ENCODE peak calls at places on chromosomes 16 and 17, in five cellular contexts. B is stomach; A is transverse colon; L is neuronal stem cell; I is CD4-positive, CD25-positive, alpha-beta regulatory T cell. D is an unnamed sample.

GRCh38 chr17:80622170-80622466 is 77.5 kb downstream of the RPTOR start:
- DNase-seq in L (no peak), B (no peak), A (no peak), I (peak; percentile 65), D (no peak)

GRCh38 chr17:1829189-1829578 is 518 bp downstream of the SMYD4 start:
- DNase-seq in I (no peak), B (no peak), A (peak; percentile 38), L (peak; percentile 5), D (peak; percentile 9)

GRCh38 chr16:70689970-70690905 is 4.4 kb upstream of the MTSS2 start:
- DNase-seq in L (no peak), I (no peak), A (peak; percentile 65), B (no peak), D (no peak)

GRCh38 chr17:44219636-44220210 is at the start of gene UBTF:
- DNase-seq in L (peak; percentile 70), I (peak; percentile 81), A (peak; percentile 63), B (peak; percentile 62), D (peak; percentile 80)

GRCh38 chr17:50871369-50871768 is 5.2 kb upstream of the TOB1 start:
- DNase-seq in I (peak; percentile 83), L (no peak), A (no peak), B (no peak), D (no peak)

GRCh38 chr16:47925811-47926460 is 229.9 kb downstream of the ABCC12 start:
- DNase-seq in I (no peak), L (no peak), B (no peak), A (no peak), D (no peak)

GRCh38 chr17:50347087-50347893 is 1.4 kb downstream of the XYLT2 start:
- DNase-seq in B (no peak), L (no peak), A (no peak), I (no peak), D (no peak)

GRCh38 chr16:74743668-74744299 is 30.8 kb downstream of the FA2H start:
- DNase-seq in B (peak; percentile 97), L (no peak), I (no peak), A (peak; percentile 95), D (peak; percentile 20)

GRCh38 chr16:89281829-89282228 is 64.3 kb downstream of the ZNF778 start:
- DNase-seq in B (no peak), A (no peak), L (no peak), I (no peak), D (no peak)

GRCh38 chr17:58402679-58403078 is 14.7 kb downstream of the RNF43 start:
- DNase-seq in B (no peak), I (no peak), A (no peak), L (no peak), D (peak; percentile 88)

GRCh38 chr17:43701318-43701743 is 39.6 kb upstream of the MEOX1 start:
- DNase-seq in B (no peak), L (no peak), I (peak; percentile 64), A (peak; percentile 20), D (peak; percentile 68)

GRCh38 chr17:72707881-72708280 is 384.6 kb downstream of the SLC39A11 start:
- DNase-seq in L (no peak), A (no peak), B (no peak), I (no peak), D (no peak)

GRCh38 chr16:1613240-1613639 is 1.1 kb downstream of the CRAMP1 start:
- DNase-seq in B (no peak), A (no peak), I (peak; percentile 29), L (no peak), D (no peak)

GRCh38 chr16:1614226-1615102 is 2.3 kb downstream of the CRAMP1 start:
- DNase-seq in A (peak; percentile 17), I (peak; percentile 26), B (peak; percentile 31), L (peak; percentile 18), D (peak; percentile 68)

GRCh38 chr16:1613728-1614225 is 1.6 kb downstream of the CRAMP1 start:
- DNase-seq in B (peak; percentile 30), A (peak; percentile 24), I (no peak), L (peak; percentile 12), D (peak; percentile 48)

GRCh38 chr16:1612320-1613111 is at the start of gene CRAMP1:
- DNase-seq in I (peak; percentile 13), A (peak; percentile 13), B (no peak), L (peak; percentile 8), D (no peak)

GRCh38 chr16:1615761-1616160 is 3.6 kb downstream of the CRAMP1 start:
- DNase-seq in A (no peak), B (no peak), L (no peak), I (no peak), D (no peak)
- H3K4me3 ChIP-seq in A (no peak overlapping the region), B (peak overlapping the region; percentile 99), L (no peak overlapping the region), I (no peak overlapping the region), D (peak overlapping the region; percentile 77)

DNA sequence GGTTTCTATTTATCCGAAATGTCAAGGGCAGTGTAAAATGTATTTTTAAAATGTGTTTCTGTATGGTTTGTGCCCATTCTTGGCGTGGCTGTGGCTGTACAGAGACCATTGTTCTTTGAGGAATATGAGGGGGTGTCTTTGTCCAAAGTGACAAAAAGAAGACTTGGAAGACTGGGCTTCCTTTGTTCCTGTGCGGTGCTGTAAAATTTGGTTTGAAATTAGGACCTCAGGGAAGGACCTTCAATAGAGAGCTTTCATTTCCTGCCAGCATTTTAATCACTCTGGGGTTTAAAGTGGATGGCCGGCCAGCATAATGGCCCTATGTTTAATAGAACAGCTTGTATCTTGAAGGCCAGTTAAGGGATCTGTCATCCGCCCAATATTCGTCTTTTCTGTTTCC is 190.1 kb upstream of the TBX2 start:
- DNase-seq in L (no peak), I (no peak), B (no peak), A (no peak), D (no peak)
- H3K4me1 ChIP-seq in L (peaks cover 36% of the 10 kb centered on the region), I (no peaks in the 10 kb centered on the region), B (peaks cover 23% of the 10 kb centered on the region), A (no peaks in the 10 kb centered on the region), D (peaks cover 48% of the 10 kb centered on the region)

GRCh38 chr17:15917439-15918027 is 27.4 kb upstream of the ADORA2B start:
- DNase-seq in L (no peak), B (no peak), A (no peak), I (no peak), D (no peak)

GRCh38 chr17:15915996-15916395 is 28.9 kb upstream of the ADORA2B start:
- DNase-seq in A (no peak), I (no peak), B (no peak), L (no peak), D (no peak)

GRCh38 chr17:15918661-15919259 is 26.2 kb upstream of the ADORA2B start:
- DNase-seq in B (peak; percentile 29), L (no peak), A (peak; percentile 48), I (no peak), D (no peak)

GRCh38 chr17:15918261-15918660 is 26.7 kb upstream of the ADORA2B start:
- DNase-seq in B (no peak), I (no peak), A (no peak), L (no peak), D (no peak)

GRCh38 chr17:15917021-15917438 is 27.9 kb upstream of the ADORA2B start:
- DNase-seq in A (no peak), B (no peak), I (no peak), L (no peak), D (no peak)
- H3K4me3 ChIP-seq in A (peak overlapping the region; percentile 33), B (peak overlapping the region; percentile 32), I (no peak overlapping the region), L (no peak overlapping the region), D (no peak overlapping the region)

DNA sequence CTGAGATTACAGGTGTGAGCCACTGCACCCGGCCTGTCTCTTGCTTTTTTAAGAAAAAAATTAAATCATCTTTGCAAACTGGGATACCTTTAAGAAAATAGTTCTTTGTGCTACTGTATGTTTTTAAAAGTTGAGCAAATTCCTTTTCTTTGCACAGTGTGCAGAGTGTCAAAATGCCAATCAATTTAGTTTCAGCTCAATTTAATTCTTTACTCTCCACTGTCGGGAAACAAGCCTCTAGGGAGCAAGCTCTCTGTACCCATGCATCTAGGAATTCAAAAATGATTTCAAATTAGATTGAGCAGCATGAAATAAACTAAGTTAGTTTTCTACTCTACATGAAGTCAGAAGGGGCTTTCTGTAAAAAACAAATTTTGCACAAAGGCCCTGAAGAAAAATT is 141.5 kb upstream of the CORO6 start:
- DNase-seq in B (no peak), L (no peak), A (no peak), I (no peak), D (no peak)
- H3K4me1 ChIP-seq in B (peaks cover 25% of the 10 kb centered on the region), L (peaks cover 8% of the 10 kb centered on the region), A (no peaks in the 10 kb centered on the region), I (peaks cover 18% of the 10 kb centered on the region), D (peaks cover 10% of the 10 kb centered on the region)

GRCh38 chr17:37490638-37491614 is 1.2 kb downstream of the DUSP14 start:
- DNase-seq in L (peak; percentile 36), A (peak; percentile 28), I (no peak), B (no peak), D (peak; percentile 84)

GRCh38 chr17:37493249-37494027 is 3.7 kb downstream of the DUSP14 start:
- DNase-seq in A (no peak), I (no peak), L (no peak), B (no peak), D (peak; percentile 56)

GRCh38 chr17:37494401-37494831 is 4.7 kb downstream of the DUSP14 start:
- DNase-seq in L (no peak), B (no peak), A (no peak), I (no peak), D (peak; percentile 47)

GRCh38 chr17:37490022-37490587 is 414 bp downstream of the DUSP14 start:
- DNase-seq in A (peak; percentile 61), I (peak; percentile 74), L (peak; percentile 66), B (peak; percentile 63), D (peak; percentile 63)

GRCh38 chr17:37492167-37492566 is 2.5 kb downstream of the DUSP14 start:
- DNase-seq in I (no peak), B (no peak), A (no peak), L (no peak), D (no peak)
- H3K4me3 ChIP-seq in I (no peak overlapping the region), B (peak overlapping the region; percentile 74), A (no peak overlapping the region), L (no peak overlapping the region), D (no peak overlapping the region)

DNA sequence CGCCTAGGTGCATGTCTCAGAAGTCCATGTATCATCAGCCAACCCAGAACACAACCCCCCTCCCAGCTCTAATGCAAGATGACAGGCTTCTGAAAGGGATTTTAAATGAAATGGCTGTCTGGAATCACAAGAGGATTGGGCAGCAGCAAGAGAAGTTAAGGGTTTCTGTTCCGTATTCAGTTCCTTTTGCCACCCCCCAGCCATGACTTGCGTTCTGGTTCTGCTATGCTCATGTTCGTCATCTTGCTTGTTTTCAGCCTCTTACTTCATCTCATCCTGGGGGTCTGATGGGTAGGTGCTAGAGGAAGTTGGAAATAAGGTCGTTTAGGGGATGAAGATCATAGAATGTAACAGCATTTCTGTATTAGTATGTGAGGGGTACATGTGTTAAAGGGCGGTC is 12.0 kb downstream of the MINK1 start:
- DNase-seq in B (no peak), I (no peak), A (no peak), L (no peak), D (no peak)
- H3K4me1 ChIP-seq in B (peaks cover 74% of the 10 kb centered on the region), I (peaks cover 18% of the 10 kb centered on the region), A (peaks cover 22% of the 10 kb centered on the region), L (no peaks in the 10 kb centered on the region), D (peaks cover 6% of the 10 kb centered on the region)

DNA sequence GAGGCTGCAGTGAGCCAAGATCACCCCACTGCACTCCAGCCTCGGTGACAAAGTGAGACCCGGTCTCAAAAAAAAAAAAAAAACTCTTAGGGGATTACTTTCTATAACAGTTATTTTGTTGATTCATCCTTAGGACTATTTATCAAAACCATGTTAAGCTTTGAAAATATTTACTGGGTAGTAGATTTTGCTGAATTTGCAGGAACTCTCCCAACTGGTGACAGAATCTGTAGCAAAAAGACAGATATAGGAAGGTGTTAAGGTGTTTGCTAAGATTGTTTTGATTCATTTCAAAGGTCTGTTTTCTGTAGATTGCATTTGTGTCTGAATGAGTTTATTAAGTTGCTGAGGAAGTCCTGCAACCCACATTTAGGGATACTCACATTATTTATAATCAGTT is 192.6 kb downstream of the PRKCA start:
- DNase-seq in I (no peak), B (no peak), A (no peak), L (no peak), D (no peak)
- H3K4me3 ChIP-seq in I (no peak overlapping the region), B (no peak overlapping the region), A (no peak overlapping the region), L (no peak overlapping the region), D (no peak overlapping the region)

D was measured in cardiac muscle cell.